ENCODE peak calls at places on chromosomes 6 and 20, in five cellular contexts. F is HTR-8/SVneo; Z is activated CD8-positive, alpha-beta memory T cell treated with anti-CD3 and anti-CD28 coated beads for 48 hours; M is tibial artery; K is AG04450. C is an unnamed sample.

GRCh38 chr6:25105070-25105925 is 169.5 kb upstream of the RIPOR2 start:
- DNase-seq in F (no peak), Z (no peak), M (no peak), K (no peak), C (no peak)

GRCh38 chr20:1122388-1123315 is 4.2 kb downstream of the PSMF1 start:
- DNase-seq in F (no peak), Z (no peak), M (peak), K (no peak), C (no peak)

GRCh38 chr6:17923401-17923863 is 64.0 kb downstream of the KIF13A start:
- DNase-seq in F (no peak), Z (no peak), M (no peak), K (no peak), C (no peak)

GRCh38 chr6:85412926-85413325 is 37.0 kb upstream of the NT5E start:
- DNase-seq in F (no peak), Z (no peak), M (no peak), K (no peak), C (no peak)

GRCh38 chr20:38217791-38218565 is 42.6 kb downstream of the KIAA1755 start:
- DNase-seq in F (peak), Z (no peak), M (peak), K (peak), C (peak)

GRCh38 chr6:13689511-13690256 is 22.0 kb downstream of the RANBP9 start:
- DNase-seq in F (no peak), Z (no peak), M (no peak), K (no peak), C (no peak)

GRCh38 chr20:2829376-2829775 is 11.1 kb downstream of the PCED1A start:
- DNase-seq in F (no peak), Z (no peak), M (no peak), K (no peak), C (no peak)

GRCh38 chr6:4567141-4567540 is 209.1 kb upstream of the CDYL start:
- DNase-seq in F (peak), Z (no peak), M (no peak), K (no peak), C (no peak)

GRCh38 chr6:105424177-105424783 is 21.4 kb upstream of the PREP start:
- DNase-seq in F (peak), Z (peak), M (peak), K (no peak), C (peak)

GRCh38 chr20:47139934-47140333 is 216.6 kb downstream of the ZMYND8 start:
- DNase-seq in F (no peak), Z (no peak), M (no peak), K (no peak), C (no peak)

GRCh38 chr6:190596-191395 is 101.5 kb upstream of the DUSP22 start:
- DNase-seq in F (no peak), Z (no peak), M (no peak), K (no peak), C (no peak)

GRCh38 chr20:17612287-17612974 is 42.6 kb downstream of the DSTN start:
- DNase-seq in F (no peak), Z (no peak), M (peak), K (no peak), C (peak)

GRCh38 chr6:7918403-7918802 is 7.8 kb upstream of the TXNDC5 start:
- DNase-seq in F (no peak), Z (no peak), M (no peak), K (no peak), C (no peak)

GRCh38 chr20:47125553-47126373 is 230.7 kb downstream of the ZMYND8 start:
- DNase-seq in F (no peak), Z (no peak), M (no peak), K (no peak), C (no peak)

GRCh38 chr6:149513915-149514314 is 29.1 kb upstream of the ZC3H12D start:
- DNase-seq in F (no peak), Z (no peak), M (no peak), K (no peak), C (no peak)